ENCODE peak calls at places on chromosomes 16 and 17, in four cellular contexts. Q, F, H and C are unnamed samples.

GRCh38 chr16:79972053-79972704 is 371.6 kb upstream of the MAF start:
- DNase-seq in Q (no peak), F (no peak), H (peak; percentile 10), C (no peak)

GRCh38 chr17:67095803-67096202 is 51.4 kb downstream of the CACNG1 start:
- DNase-seq in Q (no peak), F (no peak), H (peak; percentile 66), C (no peak)

GRCh38 chr17:41537990-41538389 is 9.9 kb upstream of the KRT19 start:
- DNase-seq in Q (no peak), F (no peak), H (peak; percentile 80), C (peak; percentile 44)

GRCh38 chr16:85431431-85432124 is 181.5 kb upstream of the GSE1 start:
- DNase-seq in Q (no peak), F (no peak), H (no peak), C (no peak)

GRCh38 chr17:59617141-59617757 is 2.4 kb upstream of the CLTC start:
- DNase-seq in Q (no peak), F (no peak), H (peak; percentile 67), C (no peak)

GRCh38 chr17:70138309-70138865 is 30.9 kb upstream of the KCNJ2 start:
- DNase-seq in Q (peak; percentile 84), F (no peak), H (no peak), C (no peak)

GRCh38 chr17:5706835-5707234 is 122.5 kb upstream of the NLRP1 start:
- DNase-seq in Q (peak; percentile 29), F (peak; percentile 65), H (peak; percentile 45), C (peak; percentile 46)

GRCh38 chr17:59601130-59601529 is 18.6 kb upstream of the CLTC start:
- DNase-seq in Q (no peak), F (no peak), H (no peak), C (no peak)

GRCh38 chr17:81422776-81423697 is 27.8 kb downstream of the BAHCC1 start:
- DNase-seq in Q (peak; percentile 78), F (peak; percentile 48), H (peak; percentile 95), C (peak; percentile 93)

GRCh38 chr17:48550313-48551205 is 5.7 kb upstream of the HOXB2 start:
- DNase-seq in Q (no peak), F (no peak), H (no peak), C (no peak)

GRCh38 chr17:39688945-39689344 is 1.1 kb upstream of the PGAP3 start:
- DNase-seq in Q (no peak), F (no peak), H (no peak), C (no peak)

GRCh38 chr17:36534117-36534880 is at the start of gene MYO19:
- DNase-seq in Q (no peak), F (no peak), H (peak; percentile 98), C (peak; percentile 78)

GRCh38 chr16:89194340-89195311 is 5.7 kb downstream of the SLC22A31 start:
- DNase-seq in Q (no peak), F (no peak), H (no peak), C (no peak)

GRCh38 chr17:14048169-14048568 is 21.1 kb upstream of the COX10 start:
- DNase-seq in Q (no peak), F (no peak), H (no peak), C (no peak)

GRCh38 chr16:740459-740763 is 386 bp downstream of the CIAO3 start:
- DNase-seq in Q (no peak), F (no peak), H (no peak), C (no peak)

GRCh38 chr17:39699818-39700147 is at the start of gene ERBB2:
- DNase-seq in Q (peak; percentile 41), F (no peak), H (peak; percentile 87), C (peak; percentile 87)

GRCh38 chr17:48023408-48024148 is 14.0 kb downstream of the COPZ2 start:
- DNase-seq in Q (no peak), F (peak; percentile 81), H (peak; percentile 83), C (peak; percentile 79)

GRCh38 chr16:14505846-14506245 is 124.2 kb downstream of the PARN start:
- DNase-seq in Q (no peak), F (no peak), H (peak; percentile 73), C (no peak)

GRCh38 chr17:29140051-29140582 is 40.1 kb downstream of the MYO18A start:
- DNase-seq in Q (no peak), F (peak; percentile 70), H (peak; percentile 65), C (peak; percentile 66)